ENCODE peak calls at places on chromosomes 6 and 20, in four cellular contexts. M is pancreas, N is lower lobe of right lung, J is WERI-Rb-1. A is an unnamed sample.

GRCh38 chr6:74075323-74075722 is 379.3 kb downstream of the CD109 start:
- DNase-seq in M (no peak), N (no peak), J (no peak), A (no peak)

GRCh38 chr6:12962995-12963394 is 246.4 kb downstream of the PHACTR1 start:
- DNase-seq in M (no peak), N (no peak), J (no peak), A (no peak)

GRCh38 chr6:160733045-160733646 is 31.1 kb downstream of the PLG start:
- DNase-seq in M (peak), N (no peak), J (peak), A (peak)

GRCh38 chr6:100202417-100203194 is 208.6 kb upstream of the MCHR2 start:
- DNase-seq in M (no peak), N (no peak), J (no peak), A (no peak)

GRCh38 chr6:169115632-169116031 is 138.0 kb downstream of the THBS2 start:
- DNase-seq in M (no peak), N (no peak), J (no peak), A (no peak)

GRCh38 chr20:62511915-62512610 is 36.3 kb upstream of the GATA5 start:
- DNase-seq in M (no peak), N (no peak), J (peak), A (no peak)

GRCh38 chr6:161273356-161273751 is 507 bp downstream of the AGPAT4 start:
- DNase-seq in M (no peak), N (peak), J (peak), A (no peak)

GRCh38 chr6:134787261-134787871 is 162.5 kb downstream of the ALDH8A1 start:
- DNase-seq in M (no peak), N (no peak), J (no peak), A (no peak)

GRCh38 chr6:15264902-15265761 is 19.3 kb downstream of the JARID2 start:
- DNase-seq in M (no peak), N (peak), J (no peak), A (peak)

GRCh38 chr6:54260025-54260424 is 48.2 kb upstream of the TINAG start:
- DNase-seq in M (no peak), N (no peak), J (no peak), A (no peak)

GRCh38 chr6:159979136-159979874 is 10.4 kb downstream of the IGF2R start:
- DNase-seq in M (no peak), N (no peak), J (no peak), A (peak)

GRCh38 chr6:33599413-33599911 is 19.4 kb upstream of the BAK1 start:
- DNase-seq in M (no peak), N (no peak), J (no peak), A (no peak)

GRCh38 chr20:25277051-25277801 is 29.3 kb downstream of the PYGB start:
- DNase-seq in M (peak), N (peak), J (peak), A (peak)

GRCh38 chr6:119720160-119720559 is 370.6 kb upstream of the MAN1A1 start:
- DNase-seq in M (no peak), N (no peak), J (no peak), A (no peak)

GRCh38 chr20:38050691-38051090 is 17.1 kb downstream of the RPRD1B start:
- DNase-seq in M (no peak), N (no peak), J (no peak), A (no peak)

GRCh38 chr6:42841844-42842584 is 37.4 kb upstream of the RPL7L1 start:
- DNase-seq in M (no peak), N (no peak), J (peak), A (no peak)

GRCh38 chr6:56953597-56954388 is 1.1 kb upstream of the BEND6 start:
- DNase-seq in M (no peak), N (no peak), J (no peak), A (peak)

GRCh38 chr6:37432916-37433656 is at the start of gene CMTR1:
- DNase-seq in M (peak), N (peak), J (peak), A (peak)

GRCh38 chr6:37435373-37435772 is 2.4 kb downstream of the CMTR1 start:
- DNase-seq in M (no peak), N (no peak), J (no peak), A (no peak)

GRCh38 chr6:37438912-37439311 is 5.9 kb downstream of the CMTR1 start:
- DNase-seq in M (no peak), N (no peak), J (no peak), A (no peak)

GRCh38 chr6:37433657-37434271 is 743 bp downstream of the CMTR1 start:
- DNase-seq in M (no peak), N (no peak), J (peak), A (no peak)

GRCh38 chr6:37435816-37436215 is 2.8 kb downstream of the CMTR1 start:
- DNase-seq in M (no peak), N (no peak), J (peak), A (no peak)
- TF ChIP-seq CTCF in M (no peak), N (no peak), J (peak), A (peak)

DNA sequence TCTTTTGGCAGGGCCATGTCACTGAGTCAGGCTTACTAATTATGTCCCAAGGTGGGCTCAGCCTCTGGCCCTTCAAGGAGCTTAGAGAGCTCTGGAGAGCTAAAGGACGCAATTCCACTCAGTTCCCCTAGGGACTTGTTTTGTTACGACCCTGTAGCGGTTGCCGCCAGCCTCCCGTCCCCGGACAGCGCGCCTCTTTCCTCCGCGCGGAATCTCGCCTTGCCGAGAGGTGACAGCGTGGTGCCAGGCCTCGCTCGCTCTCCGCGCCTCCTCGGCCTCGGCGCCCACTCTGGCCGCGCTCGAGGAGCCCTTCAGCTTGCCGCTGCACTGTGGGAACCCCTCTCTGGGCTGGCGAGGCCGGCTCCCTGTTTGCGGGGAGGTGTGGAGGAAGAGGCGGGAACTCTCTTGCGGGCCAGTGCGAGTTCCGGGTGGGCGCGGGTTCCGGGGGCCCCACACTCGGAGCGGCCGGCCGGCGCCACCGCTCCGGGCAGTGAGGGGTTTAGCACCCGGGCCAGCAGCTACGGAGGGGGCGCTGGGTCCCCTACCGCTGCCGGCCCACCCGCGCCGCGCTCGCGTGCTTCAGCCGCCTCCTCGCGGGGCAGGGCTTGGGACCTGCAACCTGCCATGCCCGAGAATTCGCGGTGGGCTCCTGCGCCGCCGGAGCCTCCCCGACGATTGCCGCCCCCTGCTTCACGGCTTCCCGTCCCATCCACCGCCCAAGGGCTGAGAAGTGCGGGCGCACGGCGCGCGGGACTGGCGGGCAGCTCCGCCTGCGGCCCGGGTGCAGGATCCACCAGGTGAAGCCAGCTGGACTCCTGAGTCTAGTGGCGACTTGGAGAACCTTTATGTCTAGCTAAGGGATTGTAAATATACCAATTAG is 9.9 kb upstream of the ZNF311 start:
- DNase-seq in M (no peak), N (no peak), J (peak), A (no peak)
- H3K4me3 ChIP-seq in M (no peak), N (no peak), J (no peak), A (no peak)

DNA sequence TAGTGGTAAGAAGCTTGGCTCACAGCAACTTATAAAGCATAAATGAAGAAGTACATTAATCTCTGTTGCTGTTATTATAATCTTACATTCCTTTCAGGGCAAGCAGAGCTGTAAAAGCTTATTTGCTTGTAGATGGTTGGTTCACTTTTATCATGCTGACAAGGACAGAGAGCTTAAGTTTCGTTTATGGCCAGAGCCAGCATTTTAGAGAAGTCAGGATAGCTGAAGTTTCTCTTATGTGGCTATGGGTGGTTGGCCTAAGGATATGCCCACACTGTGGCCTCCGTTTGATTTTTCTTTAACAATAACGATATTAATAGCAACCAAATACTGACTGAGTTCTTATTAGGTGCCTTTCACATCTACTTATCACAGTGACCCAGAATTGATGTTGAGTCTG is 78.4 kb downstream of the FARS2 start:
- DNase-seq in M (no peak), N (no peak), J (no peak), A (no peak)
- TF ChIP-seq CTCF in M (no peak), N (no peak), J (no peak), A (no peak)

DNA sequence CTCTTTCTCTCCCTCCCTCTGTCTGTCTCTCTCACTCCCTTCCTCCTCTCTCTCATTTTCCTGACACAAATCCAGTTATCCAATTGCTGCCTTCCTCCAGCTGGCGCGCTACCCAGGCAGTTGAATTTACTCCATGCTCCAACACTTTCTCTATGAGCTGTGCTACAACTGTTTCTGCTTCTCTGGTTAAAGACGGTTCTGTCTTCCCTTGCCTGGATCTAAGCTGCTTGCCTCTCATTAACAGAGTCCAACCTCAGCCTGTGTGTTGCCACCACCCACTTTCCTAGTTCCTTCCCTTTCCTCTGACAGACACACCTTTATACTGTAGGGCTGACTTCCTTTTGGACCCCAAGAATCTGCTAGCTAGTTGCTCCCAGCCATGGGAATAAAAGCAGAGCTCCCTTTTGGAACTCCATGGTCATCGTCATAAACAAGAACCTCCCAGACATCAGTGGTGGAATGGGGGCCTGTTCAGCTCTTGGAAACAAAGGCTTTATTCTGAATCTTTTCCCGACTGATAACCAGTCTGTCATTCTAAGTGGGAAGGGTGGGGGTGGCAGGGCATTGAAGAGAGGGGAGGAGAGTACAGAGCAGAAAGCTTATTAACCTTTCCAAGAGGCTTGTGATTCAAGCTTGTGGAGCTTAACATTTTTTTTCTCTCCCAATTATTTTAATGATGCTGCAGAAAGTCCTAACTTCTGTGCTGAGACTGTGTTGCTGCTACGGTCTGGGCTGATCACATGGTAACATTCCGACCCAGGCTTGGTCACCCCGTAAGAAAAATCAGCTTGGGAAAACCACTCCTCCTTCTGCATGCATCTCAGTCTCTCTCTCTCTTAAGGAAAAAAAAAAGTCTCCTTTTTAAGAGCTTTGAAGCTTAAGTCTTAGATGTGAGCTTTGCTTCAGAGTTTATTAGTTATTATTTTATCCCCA is 31.3 kb upstream of the BMP2 start:
- DNase-seq in M (no peak), N (no peak), J (no peak), A (no peak)
- H3K4me3 ChIP-seq in M (no peak), N (no peak), J (no peak), A (no peak)

GRCh38 chr20:45115386-45115774 is 406 bp upstream of the WFDC5 start:
- DNase-seq in M (no peak), N (no peak), J (no peak), A (no peak)

GRCh38 chr20:45115829-45116228 is 855 bp upstream of the WFDC5 start:
- DNase-seq in M (no peak), N (no peak), J (no peak), A (no peak)

GRCh38 chr20:45117581-45117980 is 2.6 kb upstream of the WFDC5 start:
- DNase-seq in M (no peak), N (no peak), J (no peak), A (no peak)

GRCh38 chr20:45119556-45120266 is 4.6 kb downstream of the WFDC12 start:
- DNase-seq in M (no peak), N (no peak), J (no peak), A (no peak)

GRCh38 chr20:45118028-45118427 is 3.1 kb upstream of the WFDC5 start:
- DNase-seq in M (no peak), N (no peak), J (no peak), A (no peak)
- TF ChIP-seq CTCF in M (no peak), N (no peak), J (no peak), A (no peak)

GRCh38 chr20:58815448-58815847 is 35.3 kb downstream of the GNAS-AS1 start:
- DNase-seq in M (no peak), N (no peak), J (no peak), A (no peak)
- H3K4me3 ChIP-seq in M (no peak), N (no peak), J (no peak), A (no peak)

A was measured in BE2C.